ENCODE peak calls at places on chromosome 9, in nine cellular contexts. One of them, this sample, is unnamed. For H3K4me1, the result is how much of the 10 kb centered on the place peaks cover.

GRCh38 chr9:28260331-28260730 is 687.0 kb upstream of the C9orf72 start:
- DNase-seq in transverse colon: no peak
- DNase-seq in esophagus squamous epithelium: no peak
- DNase-seq in K562: no peak
- DNase-seq in ovary: no peak
- DNase-seq in breast epithelium: no peak
- DNase-seq in tibial nerve: no peak
- DNase-seq in adrenal gland: no peak
- DNase-seq in A549: no peak
- DNase-seq in this sample: no peak

GRCh38 chr9:90857855-90858254 is 56.2 kb downstream of the SYK start:
- DNase-seq in transverse colon: no peak
- DNase-seq in esophagus squamous epithelium: no peak
- DNase-seq in K562: no peak
- DNase-seq in ovary: no peak
- DNase-seq in breast epithelium: no peak
- DNase-seq in tibial nerve: no peak
- DNase-seq in adrenal gland: no peak
- DNase-seq in A549: no peak
- DNase-seq in this sample: no peak

GRCh38 chr9:6272229-6272597 is 56.0 kb upstream of the TPD52L3 start:
- DNase-seq in transverse colon: no peak
- DNase-seq in esophagus squamous epithelium: no peak
- DNase-seq in K562: no peak
- DNase-seq in ovary: no peak
- DNase-seq in breast epithelium: no peak
- DNase-seq in tibial nerve: no peak
- DNase-seq in adrenal gland: no peak
- DNase-seq in A549: no peak
- DNase-seq in this sample: no peak

GRCh38 chr9:128556915-128557634 is 4.7 kb downstream of the SPTAN1 start:
- DNase-seq in transverse colon: no peak
- DNase-seq in esophagus squamous epithelium: no peak
- DNase-seq in K562: no peak
- DNase-seq in ovary: no peak
- DNase-seq in breast epithelium: no peak
- DNase-seq in tibial nerve: no peak
- DNase-seq in adrenal gland: no peak
- DNase-seq in A549: no peak
- DNase-seq in this sample: no peak

GRCh38 chr9:133130721-133131244 is 9.7 kb upstream of the RALGDS start:
- DNase-seq in transverse colon: peak
- DNase-seq in esophagus squamous epithelium: no peak
- DNase-seq in K562: no peak
- DNase-seq in ovary: no peak
- DNase-seq in breast epithelium: no peak
- DNase-seq in tibial nerve: no peak
- DNase-seq in adrenal gland: no peak
- DNase-seq in A549: no peak
- DNase-seq in this sample: no peak

GRCh38 chr9:120999317-120999716 is 50.8 kb downstream of the C5 start:
- DNase-seq in transverse colon: no peak
- DNase-seq in esophagus squamous epithelium: no peak
- DNase-seq in K562: no peak
- DNase-seq in ovary: no peak
- DNase-seq in breast epithelium: no peak
- DNase-seq in tibial nerve: no peak
- DNase-seq in adrenal gland: no peak
- DNase-seq in A549: no peak
- DNase-seq in this sample: no peak

GRCh38 chr9:105438136-105438839 is 9.5 kb upstream of the FSD1L start:
- DNase-seq in transverse colon: no peak
- DNase-seq in esophagus squamous epithelium: no peak
- DNase-seq in K562: no peak
- DNase-seq in ovary: no peak
- DNase-seq in breast epithelium: no peak
- DNase-seq in tibial nerve: no peak
- DNase-seq in adrenal gland: no peak
- DNase-seq in A549: no peak
- DNase-seq in this sample: no peak

GRCh38 chr9:136305822-136306690 is 2.2 kb upstream of the CCDC187 start:
- DNase-seq in transverse colon: no peak
- DNase-seq in esophagus squamous epithelium: no peak
- DNase-seq in K562: no peak
- DNase-seq in ovary: no peak
- DNase-seq in breast epithelium: no peak
- DNase-seq in tibial nerve: no peak
- DNase-seq in adrenal gland: no peak
- DNase-seq in A549: no peak
- DNase-seq in this sample: no peak

GRCh38 chr9:128098936-128099931 is 28.3 kb downstream of the PTGES2 start:
- DNase-seq in transverse colon: peak
- DNase-seq in esophagus squamous epithelium: no peak
- DNase-seq in K562: peak
- DNase-seq in ovary: peak
- DNase-seq in breast epithelium: no peak
- DNase-seq in tibial nerve: no peak
- DNase-seq in adrenal gland: no peak
- DNase-seq in A549: no peak
- DNase-seq in this sample: peak

GRCh38 chr9:1051286-1052118 is 1.3 kb downstream of the DMRT2 start:
- DNase-seq in transverse colon: peak
- DNase-seq in esophagus squamous epithelium: no peak
- DNase-seq in K562: no peak
- DNase-seq in ovary: no peak
- DNase-seq in breast epithelium: no peak
- DNase-seq in tibial nerve: peak
- DNase-seq in adrenal gland: no peak
- DNase-seq in A549: peak
- DNase-seq in this sample: peak

GRCh38 chr9:134365791-134366222 is 39.6 kb downstream of the RXRA start:
- DNase-seq in transverse colon: peak
- DNase-seq in esophagus squamous epithelium: no peak
- DNase-seq in K562: peak
- DNase-seq in ovary: peak
- DNase-seq in breast epithelium: peak
- DNase-seq in tibial nerve: peak
- DNase-seq in adrenal gland: no peak
- DNase-seq in A549: peak
- DNase-seq in this sample: peak

GRCh38 chr9:136840877-136841645 is 1.2 kb upstream of the AJM1 start:
- DNase-seq in transverse colon: peak
- DNase-seq in esophagus squamous epithelium: no peak
- DNase-seq in K562: no peak
- DNase-seq in ovary: peak
- DNase-seq in breast epithelium: no peak
- DNase-seq in tibial nerve: no peak
- DNase-seq in adrenal gland: peak
- DNase-seq in A549: no peak
- DNase-seq in this sample: peak

GRCh38 chr9:133037775-133038174 is 7.0 kb downstream of the GTF3C5 start:
- DNase-seq in transverse colon: no peak
- DNase-seq in esophagus squamous epithelium: no peak
- DNase-seq in K562: no peak
- DNase-seq in ovary: no peak
- DNase-seq in breast epithelium: no peak
- DNase-seq in tibial nerve: no peak
- DNase-seq in adrenal gland: no peak
- DNase-seq in A549: no peak
- DNase-seq in this sample: no peak

GRCh38 chr9:16316911-16317817 is 553.3 kb downstream of the BNC2 start:
- DNase-seq in transverse colon: no peak
- DNase-seq in esophagus squamous epithelium: no peak
- DNase-seq in K562: no peak
- DNase-seq in ovary: no peak
- DNase-seq in breast epithelium: no peak
- DNase-seq in tibial nerve: no peak
- DNase-seq in adrenal gland: no peak
- DNase-seq in A549: no peak
- DNase-seq in this sample: no peak

GRCh38 chr9:113999256-114000062 is 78.6 kb downstream of the AMBP start:
- DNase-seq in transverse colon: no peak
- DNase-seq in esophagus squamous epithelium: no peak
- DNase-seq in K562: no peak
- DNase-seq in ovary: no peak
- DNase-seq in breast epithelium: no peak
- DNase-seq in tibial nerve: no peak
- DNase-seq in adrenal gland: no peak
- DNase-seq in A549: no peak
- DNase-seq in this sample: no peak

GRCh38 chr9:123710299-123710698 is 219.6 kb downstream of the DENND1A start:
- DNase-seq in transverse colon: no peak
- DNase-seq in esophagus squamous epithelium: no peak
- DNase-seq in K562: no peak
- DNase-seq in ovary: no peak
- DNase-seq in breast epithelium: no peak
- DNase-seq in tibial nerve: no peak
- DNase-seq in adrenal gland: no peak
- DNase-seq in A549: peak
- DNase-seq in this sample: no peak

GRCh38 chr9:4301302-4301701 is 1.4 kb upstream of the GLIS3 start:
- DNase-seq in transverse colon: no peak
- DNase-seq in esophagus squamous epithelium: no peak
- DNase-seq in K562: no peak
- DNase-seq in ovary: no peak
- DNase-seq in breast epithelium: no peak
- DNase-seq in tibial nerve: no peak
- DNase-seq in adrenal gland: no peak
- DNase-seq in A549: no peak
- DNase-seq in this sample: no peak

GRCh38 chr9:86054695-86055094 is 44.7 kb downstream of the GOLM1 start:
- DNase-seq in transverse colon: no peak
- DNase-seq in esophagus squamous epithelium: no peak
- DNase-seq in K562: no peak
- DNase-seq in ovary: no peak
- DNase-seq in breast epithelium: no peak
- DNase-seq in tibial nerve: no peak
- DNase-seq in adrenal gland: peak
- DNase-seq in A549: no peak
- DNase-seq in this sample: no peak

GRCh38 chr9:98411981-98412561 is 156.6 kb upstream of the TBC1D2 start:
- DNase-seq in transverse colon: no peak
- DNase-seq in esophagus squamous epithelium: no peak
- DNase-seq in K562: no peak
- DNase-seq in ovary: no peak
- DNase-seq in breast epithelium: no peak
- DNase-seq in tibial nerve: no peak
- DNase-seq in adrenal gland: no peak
- DNase-seq in A549: no peak
- DNase-seq in this sample: no peak

GRCh38 chr9:4574657-4575243 is 84.5 kb downstream of the SLC1A1 start:
- DNase-seq in transverse colon: no peak
- DNase-seq in esophagus squamous epithelium: no peak
- DNase-seq in K562: no peak
- DNase-seq in ovary: no peak
- DNase-seq in breast epithelium: no peak
- DNase-seq in tibial nerve: no peak
- DNase-seq in adrenal gland: no peak
- DNase-seq in A549: no peak
- DNase-seq in this sample: peak

DNA sequence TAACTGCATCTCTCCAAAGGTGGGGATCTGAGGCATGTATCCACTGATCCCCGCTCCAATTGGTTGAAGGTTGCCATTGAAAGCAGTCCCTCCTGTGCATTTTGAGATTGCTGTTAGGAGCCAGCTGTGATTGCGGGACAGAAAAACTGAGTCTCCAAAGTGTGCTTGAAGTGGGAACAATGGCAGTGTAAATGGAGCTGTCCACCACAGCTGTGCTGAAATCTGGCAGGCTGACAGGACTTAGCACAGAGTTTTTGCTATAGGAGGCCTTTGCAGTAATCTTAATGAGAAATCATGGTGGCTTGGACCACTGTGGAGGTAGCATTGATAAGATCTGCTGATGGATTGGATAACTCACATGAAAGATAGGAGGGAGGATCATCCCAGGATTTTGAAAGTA is 3.3 kb downstream of the RNF20 start:
- DNase-seq in transverse colon: no peak
- DNase-seq in esophagus squamous epithelium: no peak
- DNase-seq in K562: no peak
- DNase-seq in ovary: no peak
- DNase-seq in breast epithelium: no peak
- DNase-seq in tibial nerve: no peak
- DNase-seq in adrenal gland: no peak
- DNase-seq in A549: no peak
- DNase-seq in this sample: no peak
- H3K4me1 ChIP-seq in transverse colon: under half
- H3K4me1 ChIP-seq in esophagus squamous epithelium: under half
- H3K4me1 ChIP-seq in K562: under half
- H3K4me1 ChIP-seq in ovary: under half
- H3K4me1 ChIP-seq in breast epithelium: under half
- H3K4me1 ChIP-seq in tibial nerve: under half
- H3K4me1 ChIP-seq in adrenal gland: under half
- H3K4me1 ChIP-seq in A549: under half
- H3K4me1 ChIP-seq in this sample: under half

DNA sequence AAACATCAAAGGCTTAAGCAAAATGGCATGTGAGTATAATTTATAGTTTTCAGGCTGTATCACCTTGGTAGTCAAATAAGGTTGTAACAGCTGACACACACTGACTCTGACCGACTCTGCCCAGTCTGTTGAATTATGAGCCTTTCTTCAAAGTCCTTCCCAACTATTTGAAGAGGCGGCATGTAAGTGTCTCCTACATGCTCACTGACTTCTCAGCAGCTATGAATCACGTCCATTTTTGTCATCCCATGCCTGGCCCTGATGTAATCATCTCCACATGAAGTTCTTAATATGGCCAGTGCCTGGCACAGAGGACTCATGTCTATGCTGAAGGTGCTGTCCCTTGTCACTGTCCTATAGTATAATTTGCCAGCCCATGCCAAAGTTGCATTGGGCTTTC is 5.1 kb upstream of the PTBP3 start:
- DNase-seq in transverse colon: peak
- DNase-seq in esophagus squamous epithelium: no peak
- DNase-seq in K562: no peak
- DNase-seq in ovary: no peak
- DNase-seq in breast epithelium: no peak
- DNase-seq in tibial nerve: no peak
- DNase-seq in adrenal gland: no peak
- DNase-seq in A549: peak
- DNase-seq in this sample: no peak
- TF ChIP-seq POLR2A in transverse colon: no peak
- TF ChIP-seq POLR2A in esophagus squamous epithelium: no peak
- TF ChIP-seq POLR2A in K562: no peak
- TF ChIP-seq POLR2A in ovary: no peak
- TF ChIP-seq POLR2A in breast epithelium: no peak
- TF ChIP-seq POLR2A in tibial nerve: no peak
- TF ChIP-seq POLR2A in adrenal gland: no peak
- TF ChIP-seq POLR2A in A549: no peak
- TF ChIP-seq POLR2A in this sample: no peak

GRCh38 chr9:125240649-125240999 is 519 bp downstream of the HSPA5 start:
- DNase-seq in transverse colon: peak
- DNase-seq in esophagus squamous epithelium: no peak
- DNase-seq in K562: peak
- DNase-seq in ovary: no peak
- DNase-seq in breast epithelium: peak
- DNase-seq in tibial nerve: peak
- DNase-seq in adrenal gland: peak
- DNase-seq in A549: no peak
- DNase-seq in this sample: peak
- H3K4me1 ChIP-seq in transverse colon: under half
- H3K4me1 ChIP-seq in esophagus squamous epithelium: under half
- H3K4me1 ChIP-seq in K562: under half
- H3K4me1 ChIP-seq in ovary: under half
- H3K4me1 ChIP-seq in breast epithelium: under half
- H3K4me1 ChIP-seq in tibial nerve: under half
- H3K4me1 ChIP-seq in adrenal gland: half or more
- H3K4me1 ChIP-seq in A549: half or more
- H3K4me1 ChIP-seq in this sample: under half

GRCh38 chr9:96854073-96854876 is at the start of gene ZNF782:
- DNase-seq in transverse colon: peak
- DNase-seq in esophagus squamous epithelium: peak
- DNase-seq in K562: peak
- DNase-seq in ovary: peak
- DNase-seq in breast epithelium: peak
- DNase-seq in tibial nerve: peak
- DNase-seq in adrenal gland: peak
- DNase-seq in A549: peak
- DNase-seq in this sample: peak
- TF ChIP-seq POLR2A in transverse colon: no peak
- TF ChIP-seq POLR2A in esophagus squamous epithelium: peak
- TF ChIP-seq POLR2A in K562: peak
- TF ChIP-seq POLR2A in ovary: peak
- TF ChIP-seq POLR2A in breast epithelium: no peak
- TF ChIP-seq POLR2A in tibial nerve: peak
- TF ChIP-seq POLR2A in adrenal gland: peak
- TF ChIP-seq POLR2A in A549: peak
- TF ChIP-seq POLR2A in this sample: peak